ENCODE peak calls at places on chromosomes 12 and 14, in ten cellular contexts. E is sigmoid colon, W is lung, T is ovary, Q is stomach, Y is K562, P is heart left ventricle, L is colonic mucosa, D is ascending aorta, N is SK-N-SH. K is an unnamed sample. For H3K27me3 and H3K4me1, the result is how much of the 10 kb centered on the place peaks cover.

GRCh38 chr12:78447373-78447772 is 417.2 kb upstream of the SYT1 start:
- DNase-seq in T (no peak), L (no peak), Q (no peak), E (no peak), D (no peak), P (no peak), Y (no peak), W (no peak), N (no peak), K (no peak)

GRCh38 chr12:126915309-126915708 is 1351.7 kb upstream of the TMEM132C start:
- DNase-seq in D (no peak), P (no peak), Y (peak), T (no peak), Q (no peak), W (no peak), L (no peak), E (no peak), N (no peak), K (no peak)

GRCh38 chr14:95101736-95102677 is 55.3 kb downstream of the DICER1 start:
- DNase-seq in N (no peak), E (no peak), L (no peak), T (no peak), D (no peak), W (no peak), P (no peak), Q (no peak), Y (no peak), K (no peak)

GRCh38 chr12:72872488-72872887 is 600.3 kb downstream of the TRHDE start:
- DNase-seq in Y (no peak), Q (no peak), E (no peak), N (no peak), L (no peak), P (no peak), W (no peak), D (no peak), T (no peak), K (no peak)

GRCh38 chr14:54650331-54651017 is 83.5 kb downstream of the SAMD4A start:
- DNase-seq in Q (no peak), T (no peak), N (no peak), L (peak), D (peak), Y (no peak), P (peak), E (peak), W (peak), K (no peak)

GRCh38 chr12:92608418-92609091 is 94.2 kb upstream of the PLEKHG7 start:
- DNase-seq in T (no peak), L (peak), E (no peak), N (peak), W (no peak), D (no peak), Q (no peak), P (no peak), Y (peak), K (no peak)

GRCh38 chr14:89444536-89445125 is 27.6 kb upstream of the FOXN3 start:
- DNase-seq in T (no peak), L (no peak), N (no peak), P (no peak), Y (no peak), W (no peak), Q (no peak), E (peak), D (no peak), K (no peak)

GRCh38 chr14:31428011-31428410 is 7.7 kb upstream of the HEATR5A start:
- DNase-seq in T (no peak), Y (no peak), L (no peak), W (no peak), Q (no peak), D (no peak), N (peak), P (no peak), E (no peak), K (peak)

GRCh38 chr12:130978785-130979184 is 25.1 kb downstream of the ADGRD1 start:
- DNase-seq in L (no peak), W (no peak), Q (no peak), E (peak), T (no peak), N (no peak), Y (no peak), D (no peak), P (no peak), K (no peak)

GRCh38 chr14:20679907-20680306 is 4.5 kb upstream of the RNASE4 start:
- DNase-seq in L (peak), P (no peak), W (peak), N (peak), Y (peak), T (no peak), E (no peak), D (no peak), Q (no peak), K (peak)

GRCh38 chr14:76870146-76870545 is 43.9 kb downstream of the LRRC74A start:
- DNase-seq in T (no peak), L (no peak), P (no peak), Y (peak), Q (no peak), D (no peak), N (peak), E (no peak), W (no peak), K (peak)

GRCh38 chr14:76868453-76869170 is 42.4 kb downstream of the LRRC74A start:
- DNase-seq in N (no peak), E (no peak), Y (no peak), Q (no peak), L (no peak), W (no peak), P (no peak), T (no peak), D (no peak), K (no peak)

GRCh38 chr14:76863724-76864407 is 37.7 kb downstream of the LRRC74A start:
- DNase-seq in W (peak), Q (no peak), Y (no peak), N (no peak), E (peak), D (peak), L (no peak), P (peak), T (no peak), K (no peak)

GRCh38 chr14:76866469-76866868 is 40.3 kb downstream of the LRRC74A start:
- DNase-seq in L (no peak), T (no peak), N (no peak), Q (no peak), W (no peak), D (no peak), P (no peak), E (no peak), Y (no peak), K (no peak)

GRCh38 chr14:76867536-76868452 is 41.6 kb downstream of the LRRC74A start:
- DNase-seq in L (no peak), Q (peak), N (no peak), E (no peak), W (peak), P (peak), Y (no peak), D (no peak), T (no peak), K (no peak)
- H3K27me3 ChIP-seq in L (under half), Q (under half), N (under half), E (under half), W (under half), P (under half), Y (half or more), D (under half), T (under half), K (under half)

GRCh38 chr14:25011095-25011494 is 38.9 kb downstream of the STXBP6 start:
- DNase-seq in D (no peak), N (no peak), L (no peak), Q (no peak), P (no peak), E (no peak), T (no peak), W (no peak), Y (no peak), K (no peak)
- H3K4me1 ChIP-seq in D (under half), N (under half), L (under half), Q (under half), P (under half), E (under half), T (under half), W (under half), Y (under half), K (under half)

DNA sequence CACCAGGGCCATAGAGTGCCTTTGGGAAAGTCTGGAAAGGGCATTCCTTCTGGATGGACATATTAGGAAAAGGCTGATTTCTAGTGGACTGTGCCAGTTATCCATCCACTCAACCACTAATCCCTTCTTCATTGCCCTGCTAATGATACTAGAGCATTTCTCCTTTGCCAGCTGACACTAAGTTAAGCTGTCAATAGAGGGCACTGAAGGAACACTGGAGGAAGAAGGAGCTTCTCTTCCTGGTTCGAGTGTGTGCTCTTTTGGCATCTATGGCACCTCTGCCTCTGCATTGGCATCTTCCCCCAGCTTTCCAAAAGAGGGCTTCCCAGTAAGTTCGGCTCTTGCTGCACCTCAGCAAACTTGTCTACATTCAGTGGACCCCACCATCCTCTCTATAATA is 165.4 kb downstream of the DERA start:
- DNase-seq in E (no peak), Q (no peak), L (peak), Y (no peak), T (no peak), P (no peak), N (peak), D (no peak), W (no peak), K (no peak)
- TF ChIP-seq CTCF in E (no peak), Q (no peak), L (peak), Y (no peak), T (no peak), P (peak), N (peak), D (no peak), W (no peak), K (peak)

GRCh38 chr14:74417611-74418010 is 8.4 kb downstream of the SYNDIG1L start:
- DNase-seq in T (no peak), Y (no peak), E (no peak), N (no peak), L (no peak), P (no peak), Q (no peak), D (no peak), W (no peak), K (no peak)

GRCh38 chr14:74421997-74422396 is 4.0 kb downstream of the SYNDIG1L start:
- DNase-seq in E (no peak), N (no peak), Y (no peak), P (no peak), L (no peak), T (no peak), D (no peak), Q (no peak), W (no peak), K (no peak)

GRCh38 chr14:74417201-74417600 is 8.8 kb downstream of the SYNDIG1L start:
- DNase-seq in D (no peak), L (no peak), P (no peak), T (no peak), Q (no peak), E (no peak), N (no peak), Y (no peak), W (no peak), K (no peak)

GRCh38 chr14:74418031-74418430 is 8.0 kb downstream of the SYNDIG1L start:
- DNase-seq in T (no peak), Y (no peak), L (no peak), E (no peak), D (no peak), Q (no peak), W (no peak), N (peak), P (no peak), K (no peak)

DNA sequence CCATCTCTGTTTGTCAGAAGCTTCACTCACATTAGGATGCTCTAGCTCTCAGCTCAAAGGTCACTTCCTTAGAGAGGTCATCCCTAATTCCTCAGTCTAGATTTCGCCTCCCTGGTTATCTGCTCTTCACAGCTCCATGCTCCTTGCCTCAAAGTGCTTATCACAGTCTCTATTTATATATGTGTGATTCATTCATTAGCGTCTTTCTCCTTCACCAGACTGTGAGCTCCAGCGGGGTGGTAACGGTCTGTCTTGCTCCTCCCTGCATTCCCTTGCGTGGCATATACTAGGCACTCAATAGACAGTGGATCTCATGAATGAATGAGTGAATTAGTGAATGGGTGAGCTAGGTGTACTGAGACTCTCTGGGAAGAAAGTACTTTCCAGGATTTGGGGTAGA is 6.9 kb downstream of the SYNDIG1L start:
- DNase-seq in E (no peak), Y (no peak), P (no peak), T (no peak), Q (no peak), W (no peak), D (no peak), L (no peak), N (no peak), K (no peak)
- H3K27me3 ChIP-seq in E (under half), Y (under half), P (under half), T (under half), Q (half or more), W (under half), D (under half), L (under half), N (under half), K (under half)

GRCh38 chr12:106982229-106982628 is 4.7 kb downstream of the MTERF2 start:
- DNase-seq in P (no peak), W (no peak), D (no peak), L (no peak), Q (no peak), N (no peak), T (no peak), Y (no peak), E (no peak), K (no peak)
- H3K4me1 ChIP-seq in P (half or more), W (under half), D (under half), L (under half), Q (half or more), N (under half), T (under half), Y (under half), E (under half), K (under half)

DNA sequence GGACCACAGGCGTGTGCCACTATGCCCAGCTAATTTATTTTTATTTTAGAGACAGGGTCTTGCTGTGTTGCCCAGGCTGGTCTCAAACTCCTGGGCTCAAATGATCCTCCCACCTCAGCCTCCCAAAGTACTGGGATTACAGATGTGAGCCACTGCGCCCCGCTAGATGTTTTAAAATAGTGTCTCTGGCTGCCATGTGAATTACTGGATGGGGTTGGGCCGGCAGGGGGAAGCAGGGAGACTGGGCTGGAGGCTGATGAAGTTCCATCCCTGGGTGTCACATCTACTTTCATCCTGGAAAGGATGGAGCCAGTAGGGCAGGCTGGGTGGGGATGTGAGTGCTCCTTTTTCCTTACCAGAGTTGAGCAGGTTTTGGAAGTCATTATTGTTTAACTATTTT is 46.1 kb downstream of the DNAH10 start:
- DNase-seq in W (no peak), E (no peak), T (no peak), Y (peak), P (no peak), D (no peak), Q (no peak), N (peak), L (no peak), K (peak)
- TF ChIP-seq CTCF in W (no peak), E (no peak), T (no peak), Y (peak), P (no peak), D (no peak), Q (no peak), N (peak), L (no peak), K (peak)